ENCODE peak calls at places on chromosomes 3 and 15, in ten cellular contexts. One of them, this sample, is unnamed.

GRCh38 chr15:58604455-58604923 is 145.0 kb downstream of the ADAM10 start:
- DNase-seq in HepG2: peak; percentile 46
- DNase-seq in pancreas: peak; percentile 29
- DNase-seq in Calu3: peak; percentile 72
- DNase-seq in B cell: no peak
- DNase-seq in ovary: no peak
- DNase-seq in neural crest cell: no peak
- DNase-seq in sigmoid colon: no peak
- DNase-seq in transverse colon: no peak
- DNase-seq in bronchial epithelial cell: peak; percentile 77
- DNase-seq in this sample: no peak

GRCh38 chr15:39585394-39585841 is 4.5 kb downstream of the THBS1 start:
- DNase-seq in ovary: no peak
- DNase-seq in bronchial epithelial cell: peak; percentile 19
- DNase-seq in transverse colon: peak; percentile 13
- DNase-seq in HepG2: no peak
- DNase-seq in neural crest cell: no peak
- DNase-seq in pancreas: no peak
- DNase-seq in Calu3: no peak
- DNase-seq in sigmoid colon: no peak
- DNase-seq in B cell: no peak
- DNase-seq in this sample: no peak

GRCh38 chr3:113186566-113186965 is 24.8 kb upstream of the BOC start:
- DNase-seq in HepG2: no peak
- DNase-seq in bronchial epithelial cell: no peak
- DNase-seq in ovary: no peak
- DNase-seq in Calu3: no peak
- DNase-seq in B cell: no peak
- DNase-seq in neural crest cell: no peak
- DNase-seq in sigmoid colon: no peak
- DNase-seq in transverse colon: no peak
- DNase-seq in pancreas: no peak
- DNase-seq in this sample: no peak

GRCh38 chr3:124780767-124781485 is 50.7 kb downstream of the UMPS start:
- DNase-seq in B cell: no peak
- DNase-seq in ovary: peak; percentile 50
- DNase-seq in Calu3: no peak
- DNase-seq in neural crest cell: no peak
- DNase-seq in pancreas: no peak
- DNase-seq in HepG2: no peak
- DNase-seq in sigmoid colon: peak; percentile 91
- DNase-seq in transverse colon: peak; percentile 50
- DNase-seq in bronchial epithelial cell: no peak
- DNase-seq in this sample: no peak

GRCh38 chr3:101333883-101334282 is 13.5 kb upstream of the IMPG2 start:
- DNase-seq in neural crest cell: no peak
- DNase-seq in transverse colon: no peak
- DNase-seq in HepG2: no peak
- DNase-seq in pancreas: no peak
- DNase-seq in sigmoid colon: no peak
- DNase-seq in B cell: no peak
- DNase-seq in ovary: no peak
- DNase-seq in Calu3: no peak
- DNase-seq in bronchial epithelial cell: no peak
- DNase-seq in this sample: peak; percentile 28

GRCh38 chr3:68904064-68904463 is 28.3 kb downstream of the TAFA4 start:
- DNase-seq in HepG2: no peak
- DNase-seq in ovary: no peak
- DNase-seq in neural crest cell: no peak
- DNase-seq in transverse colon: no peak
- DNase-seq in Calu3: no peak
- DNase-seq in B cell: no peak
- DNase-seq in pancreas: no peak
- DNase-seq in bronchial epithelial cell: no peak
- DNase-seq in sigmoid colon: no peak
- DNase-seq in this sample: no peak

GRCh38 chr3:71690222-71690821 is 34.9 kb downstream of the EIF4E3 start:
- DNase-seq in neural crest cell: no peak
- DNase-seq in sigmoid colon: no peak
- DNase-seq in HepG2: no peak
- DNase-seq in pancreas: no peak
- DNase-seq in ovary: peak; percentile 45
- DNase-seq in bronchial epithelial cell: peak; percentile 79
- DNase-seq in transverse colon: no peak
- DNase-seq in B cell: no peak
- DNase-seq in Calu3: no peak
- DNase-seq in this sample: no peak

GRCh38 chr3:195139876-195140240 is 131.1 kb downstream of the XXYLT1 start:
- DNase-seq in Calu3: no peak
- DNase-seq in transverse colon: no peak
- DNase-seq in B cell: no peak
- DNase-seq in neural crest cell: no peak
- DNase-seq in sigmoid colon: no peak
- DNase-seq in ovary: no peak
- DNase-seq in pancreas: no peak
- DNase-seq in HepG2: no peak
- DNase-seq in bronchial epithelial cell: peak; percentile 77
- DNase-seq in this sample: no peak

GRCh38 chr3:101675709-101676218 is 1.2 kb downstream of the ZBTB11 start:
- DNase-seq in transverse colon: peak; percentile 30
- DNase-seq in ovary: peak; percentile 76
- DNase-seq in bronchial epithelial cell: no peak
- DNase-seq in pancreas: no peak
- DNase-seq in Calu3: peak; percentile 19
- DNase-seq in HepG2: no peak
- DNase-seq in neural crest cell: no peak
- DNase-seq in sigmoid colon: no peak
- DNase-seq in B cell: no peak
- DNase-seq in this sample: peak; percentile 85

GRCh38 chr15:50051811-50052419 is 67.1 kb downstream of the ATP8B4 start:
- DNase-seq in Calu3: peak; percentile 59
- DNase-seq in ovary: peak; percentile 45
- DNase-seq in neural crest cell: peak; percentile 39
- DNase-seq in bronchial epithelial cell: peak; percentile 88
- DNase-seq in sigmoid colon: peak; percentile 76
- DNase-seq in B cell: no peak
- DNase-seq in pancreas: peak; percentile 55
- DNase-seq in transverse colon: peak; percentile 43
- DNase-seq in HepG2: peak; percentile 58
- DNase-seq in this sample: peak; percentile 54

GRCh38 chr15:75646944-75647364 is 758 bp upstream of the SNX33 start:
- DNase-seq in B cell: peak; percentile 39
- DNase-seq in sigmoid colon: peak; percentile 81
- DNase-seq in bronchial epithelial cell: no peak
- DNase-seq in ovary: no peak
- DNase-seq in Calu3: no peak
- DNase-seq in neural crest cell: no peak
- DNase-seq in pancreas: peak; percentile 56
- DNase-seq in transverse colon: peak; percentile 41
- DNase-seq in HepG2: no peak
- DNase-seq in this sample: no peak

GRCh38 chr15:75649045-75649761 is 1.5 kb downstream of the SNX33 start:
- DNase-seq in ovary: no peak
- DNase-seq in HepG2: no peak
- DNase-seq in pancreas: no peak
- DNase-seq in bronchial epithelial cell: no peak
- DNase-seq in neural crest cell: no peak
- DNase-seq in sigmoid colon: peak; percentile 69
- DNase-seq in B cell: peak; percentile 33
- DNase-seq in Calu3: no peak
- DNase-seq in transverse colon: no peak
- DNase-seq in this sample: no peak

GRCh38 chr15:75647370-75648155 is at the start of gene SNX33:
- DNase-seq in Calu3: peak; percentile 85
- DNase-seq in B cell: peak; percentile 39
- DNase-seq in bronchial epithelial cell: peak; percentile 72
- DNase-seq in pancreas: peak; percentile 84
- DNase-seq in sigmoid colon: peak; percentile 94
- DNase-seq in transverse colon: peak; percentile 84
- DNase-seq in ovary: peak; percentile 88
- DNase-seq in neural crest cell: peak; percentile 65
- DNase-seq in HepG2: peak; percentile 78
- DNase-seq in this sample: no peak

GRCh38 chr15:75649848-75650247 is 2.1 kb downstream of the SNX33 start:
- DNase-seq in neural crest cell: no peak
- DNase-seq in ovary: no peak
- DNase-seq in transverse colon: no peak
- DNase-seq in B cell: no peak
- DNase-seq in pancreas: no peak
- DNase-seq in Calu3: no peak
- DNase-seq in bronchial epithelial cell: no peak
- DNase-seq in sigmoid colon: peak; percentile 65
- DNase-seq in HepG2: no peak
- DNase-seq in this sample: no peak

DNA sequence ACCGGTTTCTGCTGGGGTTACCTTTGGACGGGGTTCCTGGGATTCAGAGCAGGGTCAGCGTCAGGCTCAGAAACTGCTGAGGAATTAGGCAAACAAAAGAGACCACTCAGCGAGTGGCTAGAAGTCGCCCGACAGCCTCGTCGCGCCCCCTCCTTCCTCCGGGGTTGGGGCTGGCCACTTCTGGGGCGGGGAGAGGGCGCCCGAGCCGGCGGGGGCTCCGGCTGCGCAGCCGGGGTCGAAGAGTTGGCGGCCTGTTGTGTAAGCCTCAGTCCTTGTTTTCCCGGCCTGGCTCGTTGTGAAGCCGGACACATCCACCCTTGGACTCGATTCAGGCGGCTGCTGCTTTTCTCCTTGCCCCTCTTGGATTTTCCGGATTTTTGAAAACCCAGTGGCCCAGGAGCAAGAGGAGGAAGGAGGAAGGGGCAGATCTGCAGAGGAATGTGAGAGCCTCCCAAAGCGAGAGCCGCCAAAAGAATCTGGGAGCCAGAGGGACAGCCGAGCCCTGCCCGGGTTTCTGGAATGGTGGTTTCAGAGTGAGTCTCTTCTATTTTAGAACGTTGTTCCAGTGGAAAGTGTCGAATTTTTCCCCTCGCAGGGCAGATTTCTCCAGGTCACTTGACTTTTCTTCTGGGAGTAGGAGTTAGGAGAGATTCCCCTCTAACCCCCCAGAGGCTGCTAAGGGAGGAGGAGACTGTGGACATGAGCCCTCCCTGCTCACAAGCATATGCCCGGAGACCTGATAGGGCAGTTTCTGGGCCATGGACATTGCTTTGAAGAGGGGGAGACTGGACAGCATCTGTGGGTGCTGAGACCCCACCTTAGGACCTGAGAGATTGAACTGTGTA is 666 bp downstream of the SNX33 start:
- DNase-seq in HepG2: peak; percentile 63
- DNase-seq in sigmoid colon: peak; percentile 82
- DNase-seq in pancreas: peak; percentile 53
- DNase-seq in B cell: no peak
- DNase-seq in neural crest cell: no peak
- DNase-seq in ovary: peak; percentile 80
- DNase-seq in bronchial epithelial cell: no peak
- DNase-seq in Calu3: peak; percentile 37
- DNase-seq in transverse colon: peak; percentile 40
- DNase-seq in this sample: no peak
- TF ChIP-seq CTCF in HepG2: no peak
- TF ChIP-seq CTCF in sigmoid colon: no peak
- TF ChIP-seq CTCF in pancreas: no peak
- TF ChIP-seq CTCF in B cell: no peak
- TF ChIP-seq CTCF in neural crest cell: no peak
- TF ChIP-seq CTCF in ovary: no peak
- TF ChIP-seq CTCF in bronchial epithelial cell: no peak
- TF ChIP-seq CTCF in Calu3: no peak
- TF ChIP-seq CTCF in transverse colon: no peak
- TF ChIP-seq CTCF in this sample: no peak

GRCh38 chr3:87041191-87041590 is 50.2 kb upstream of the VGLL3 start:
- DNase-seq in transverse colon: no peak
- DNase-seq in Calu3: no peak
- DNase-seq in pancreas: no peak
- DNase-seq in neural crest cell: no peak
- DNase-seq in HepG2: no peak
- DNase-seq in ovary: no peak
- DNase-seq in B cell: no peak
- DNase-seq in bronchial epithelial cell: no peak
- DNase-seq in sigmoid colon: no peak
- DNase-seq in this sample: no peak
- TF ChIP-seq CTCF in transverse colon: no peak
- TF ChIP-seq CTCF in Calu3: no peak
- TF ChIP-seq CTCF in pancreas: no peak
- TF ChIP-seq CTCF in neural crest cell: no peak
- TF ChIP-seq CTCF in HepG2: no peak
- TF ChIP-seq CTCF in ovary: no peak
- TF ChIP-seq CTCF in B cell: no peak
- TF ChIP-seq CTCF in bronchial epithelial cell: no peak
- TF ChIP-seq CTCF in sigmoid colon: no peak
- TF ChIP-seq CTCF in this sample: no peak

DNA sequence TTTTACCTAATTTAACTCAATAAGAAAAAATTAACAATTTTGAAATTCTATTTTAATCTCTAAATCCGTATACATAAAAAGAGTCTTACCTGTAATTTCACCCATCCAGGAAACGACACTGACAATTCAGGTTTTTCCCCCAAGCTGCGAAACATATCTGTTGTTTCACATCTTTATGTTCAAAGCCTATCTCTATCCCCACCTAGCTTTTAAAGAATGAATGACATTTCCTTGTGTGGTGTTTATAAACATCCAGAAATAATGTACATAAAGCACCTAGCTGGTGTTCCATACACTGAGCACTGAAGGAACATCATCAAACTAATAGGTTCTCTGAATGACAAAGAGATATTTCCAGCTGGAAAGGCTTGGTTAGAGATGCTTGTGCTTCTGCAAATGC is 867.8 kb downstream of the SQOR start:
- DNase-seq in neural crest cell: no peak
- DNase-seq in B cell: no peak
- DNase-seq in pancreas: no peak
- DNase-seq in sigmoid colon: no peak
- DNase-seq in Calu3: no peak
- DNase-seq in transverse colon: no peak
- DNase-seq in ovary: no peak
- DNase-seq in HepG2: peak; percentile 1
- DNase-seq in bronchial epithelial cell: peak; percentile 1
- DNase-seq in this sample: no peak
- TF ChIP-seq CTCF in neural crest cell: peak; percentile 51
- TF ChIP-seq CTCF in B cell: no peak
- TF ChIP-seq CTCF in pancreas: no peak
- TF ChIP-seq CTCF in sigmoid colon: no peak
- TF ChIP-seq CTCF in Calu3: no peak
- TF ChIP-seq CTCF in transverse colon: no peak
- TF ChIP-seq CTCF in ovary: no peak
- TF ChIP-seq CTCF in HepG2: peak; percentile 22
- TF ChIP-seq CTCF in bronchial epithelial cell: no peak
- TF ChIP-seq CTCF in this sample: no peak

GRCh38 chr3:32733631-32734229 is 48.7 kb downstream of the CNOT10 start:
- DNase-seq in transverse colon: no peak
- DNase-seq in ovary: no peak
- DNase-seq in HepG2: peak; percentile 62
- DNase-seq in sigmoid colon: no peak
- DNase-seq in bronchial epithelial cell: peak; percentile 54
- DNase-seq in neural crest cell: no peak
- DNase-seq in B cell: no peak
- DNase-seq in Calu3: no peak
- DNase-seq in pancreas: no peak
- DNase-seq in this sample: no peak

DNA sequence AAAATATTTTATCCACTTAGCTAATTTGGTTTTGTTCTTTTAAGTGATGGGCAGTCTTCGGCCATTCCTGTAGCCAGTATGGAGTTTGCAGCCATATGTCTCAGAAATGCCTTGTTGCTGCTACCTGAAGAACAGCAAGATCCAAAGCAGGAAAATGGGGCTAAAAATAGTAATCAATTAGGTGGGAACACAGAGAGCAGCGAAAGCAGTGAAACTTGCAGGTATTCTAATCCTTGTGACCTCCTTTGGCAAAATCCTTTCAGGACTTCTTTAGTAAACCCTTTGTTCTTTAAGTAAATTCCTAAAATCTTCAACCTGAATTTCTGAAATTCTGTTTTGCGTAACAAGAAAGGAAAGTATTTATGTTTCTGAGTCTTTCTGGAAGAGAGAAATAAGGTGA is 49.8 kb downstream of the CNOT10 start:
- DNase-seq in HepG2: no peak
- DNase-seq in bronchial epithelial cell: no peak
- DNase-seq in neural crest cell: no peak
- DNase-seq in pancreas: no peak
- DNase-seq in ovary: no peak
- DNase-seq in sigmoid colon: no peak
- DNase-seq in transverse colon: no peak
- DNase-seq in Calu3: no peak
- DNase-seq in B cell: no peak
- DNase-seq in this sample: no peak
- TF ChIP-seq CTCF in HepG2: no peak
- TF ChIP-seq CTCF in bronchial epithelial cell: no peak
- TF ChIP-seq CTCF in neural crest cell: no peak
- TF ChIP-seq CTCF in pancreas: no peak
- TF ChIP-seq CTCF in ovary: no peak
- TF ChIP-seq CTCF in sigmoid colon: no peak
- TF ChIP-seq CTCF in transverse colon: no peak
- TF ChIP-seq CTCF in Calu3: no peak
- TF ChIP-seq CTCF in B cell: no peak
- TF ChIP-seq CTCF in this sample: no peak